ENCODE peak calls at places on chromosome 18, in six cellular contexts. One of them, this sample, is unnamed. For H3K4me1 and H3K9me3, the result is how much of the 10 kb centered on the place peaks cover.

GRCh38 chr18:21474621-21475020 is 125.9 kb downstream of the ESCO1 start:
- DNase-seq in colonic mucosa: no peak
- DNase-seq in MM.1S: no peak
- DNase-seq in kidney: no peak
- DNase-seq in GM12878: no peak
- DNase-seq in HCT116: no peak
- DNase-seq in this sample: no peak

GRCh38 chr18:28522250-28522649 is 345.3 kb upstream of the CDH2 start:
- DNase-seq in colonic mucosa: no peak
- DNase-seq in MM.1S: no peak
- DNase-seq in kidney: no peak
- DNase-seq in GM12878: no peak
- DNase-seq in HCT116: no peak
- DNase-seq in this sample: no peak

GRCh38 chr18:211582-211981 is 53.2 kb downstream of the USP14 start:
- DNase-seq in colonic mucosa: no peak
- DNase-seq in MM.1S: no peak
- DNase-seq in kidney: no peak
- DNase-seq in GM12878: no peak
- DNase-seq in HCT116: no peak
- DNase-seq in this sample: no peak

GRCh38 chr18:56312554-56312953 is 325.8 kb downstream of the TXNL1 start:
- DNase-seq in colonic mucosa: no peak
- DNase-seq in MM.1S: no peak
- DNase-seq in kidney: no peak
- DNase-seq in GM12878: no peak
- DNase-seq in HCT116: no peak
- DNase-seq in this sample: no peak

GRCh38 chr18:46184296-46185080 is 80.3 kb downstream of the HAUS1 start:
- DNase-seq in colonic mucosa: no peak
- DNase-seq in MM.1S: peak
- DNase-seq in kidney: no peak
- DNase-seq in GM12878: no peak
- DNase-seq in HCT116: no peak
- DNase-seq in this sample: no peak

GRCh38 chr18:30254331-30254730 is 788.2 kb downstream of the DSC3 start:
- DNase-seq in colonic mucosa: no peak
- DNase-seq in MM.1S: no peak
- DNase-seq in kidney: no peak
- DNase-seq in GM12878: no peak
- DNase-seq in HCT116: no peak
- DNase-seq in this sample: no peak

GRCh38 chr18:12679183-12679786 is 21.4 kb upstream of the SPIRE1 start:
- DNase-seq in colonic mucosa: peak
- DNase-seq in MM.1S: no peak
- DNase-seq in kidney: peak
- DNase-seq in GM12878: no peak
- DNase-seq in HCT116: no peak
- DNase-seq in this sample: no peak

GRCh38 chr18:78649421-78649820 is 330.2 kb upstream of the SALL3 start:
- DNase-seq in colonic mucosa: no peak
- DNase-seq in MM.1S: no peak
- DNase-seq in kidney: no peak
- DNase-seq in GM12878: no peak
- DNase-seq in HCT116: no peak
- DNase-seq in this sample: no peak

GRCh38 chr18:79512461-79513380 is 117.0 kb downstream of the NFATC1 start:
- DNase-seq in colonic mucosa: peak
- DNase-seq in MM.1S: no peak
- DNase-seq in kidney: peak
- DNase-seq in GM12878: no peak
- DNase-seq in HCT116: no peak
- DNase-seq in this sample: no peak

GRCh38 chr18:55858661-55859111 is 270.7 kb upstream of the TCF4 start:
- DNase-seq in colonic mucosa: no peak
- DNase-seq in MM.1S: no peak
- DNase-seq in kidney: no peak
- DNase-seq in GM12878: no peak
- DNase-seq in HCT116: no peak
- DNase-seq in this sample: peak

DNA sequence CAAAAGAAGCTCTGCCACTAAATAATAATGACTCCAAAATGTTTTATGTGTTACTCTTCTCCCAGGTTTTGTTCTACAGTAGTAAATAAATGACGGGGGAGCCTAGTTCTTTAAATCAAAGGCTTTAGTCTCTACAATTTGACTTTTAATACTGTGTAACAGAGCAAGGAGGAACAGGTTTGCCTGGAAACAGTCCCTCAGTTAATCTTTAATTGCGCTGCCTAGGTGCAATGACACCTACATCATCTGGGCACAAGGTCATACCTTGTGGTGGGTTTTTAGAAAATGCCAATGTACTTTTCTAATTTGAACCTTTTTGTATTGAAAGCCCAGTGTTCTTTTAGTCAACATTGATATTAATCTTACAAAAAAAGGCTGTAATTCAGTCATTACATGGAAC is 287.3 kb upstream of the SETBP1 start:
- DNase-seq in colonic mucosa: no peak
- DNase-seq in MM.1S: no peak
- DNase-seq in kidney: no peak
- DNase-seq in GM12878: no peak
- DNase-seq in HCT116: no peak
- DNase-seq in this sample: no peak
- H3K9ac ChIP-seq in colonic mucosa: no peak
- H3K9ac ChIP-seq in MM.1S: no peak
- H3K9ac ChIP-seq in kidney: no peak
- H3K9ac ChIP-seq in GM12878: no peak
- H3K9ac ChIP-seq in HCT116: no peak
- H3K9ac ChIP-seq in this sample: no peak

GRCh38 chr18:58096658-58097057 is 52.6 kb downstream of the NEDD4L start:
- DNase-seq in colonic mucosa: no peak
- DNase-seq in MM.1S: no peak
- DNase-seq in kidney: no peak
- DNase-seq in GM12878: no peak
- DNase-seq in HCT116: no peak
- DNase-seq in this sample: no peak

GRCh38 chr18:58095655-58096054 is 51.6 kb downstream of the NEDD4L start:
- DNase-seq in colonic mucosa: no peak
- DNase-seq in MM.1S: no peak
- DNase-seq in kidney: no peak
- DNase-seq in GM12878: no peak
- DNase-seq in HCT116: no peak
- DNase-seq in this sample: no peak

GRCh38 chr18:58097907-58098166 is 53.8 kb downstream of the NEDD4L start:
- DNase-seq in colonic mucosa: no peak
- DNase-seq in MM.1S: no peak
- DNase-seq in kidney: no peak
- DNase-seq in GM12878: no peak
- DNase-seq in HCT116: no peak
- DNase-seq in this sample: no peak

GRCh38 chr18:58098706-58099105 is 54.7 kb downstream of the NEDD4L start:
- DNase-seq in colonic mucosa: no peak
- DNase-seq in MM.1S: no peak
- DNase-seq in kidney: no peak
- DNase-seq in GM12878: no peak
- DNase-seq in HCT116: no peak
- DNase-seq in this sample: no peak

GRCh38 chr18:58097127-58097906 is 53.3 kb downstream of the NEDD4L start:
- DNase-seq in colonic mucosa: no peak
- DNase-seq in MM.1S: no peak
- DNase-seq in kidney: no peak
- DNase-seq in GM12878: no peak
- DNase-seq in HCT116: no peak
- DNase-seq in this sample: peak
- H3K4me1 ChIP-seq in colonic mucosa: under half
- H3K4me1 ChIP-seq in MM.1S: under half
- H3K4me1 ChIP-seq in kidney: under half
- H3K4me1 ChIP-seq in GM12878: under half
- H3K4me1 ChIP-seq in HCT116: under half
- H3K4me1 ChIP-seq in this sample: under half

GRCh38 chr18:71729611-71730010 is 814.5 kb downstream of the CBLN2 start:
- DNase-seq in colonic mucosa: no peak
- DNase-seq in MM.1S: peak
- DNase-seq in kidney: no peak
- DNase-seq in GM12878: no peak
- DNase-seq in HCT116: no peak
- DNase-seq in this sample: no peak
- H3K9me3 ChIP-seq in colonic mucosa: under half
- H3K9me3 ChIP-seq in MM.1S: under half
- H3K9me3 ChIP-seq in kidney: under half
- H3K9me3 ChIP-seq in GM12878: under half
- H3K9me3 ChIP-seq in HCT116: under half
- H3K9me3 ChIP-seq in this sample: under half

GRCh38 chr18:48843596-48843995 is 107.2 kb downstream of the SMAD7 start:
- DNase-seq in colonic mucosa: no peak
- DNase-seq in MM.1S: no peak
- DNase-seq in kidney: no peak
- DNase-seq in GM12878: no peak
- DNase-seq in HCT116: no peak
- DNase-seq in this sample: no peak
- H3K9ac ChIP-seq in colonic mucosa: no peak
- H3K9ac ChIP-seq in MM.1S: no peak
- H3K9ac ChIP-seq in kidney: no peak
- H3K9ac ChIP-seq in GM12878: no peak
- H3K9ac ChIP-seq in HCT116: no peak
- H3K9ac ChIP-seq in this sample: no peak

GRCh38 chr18:48829443-48830149 is 121.2 kb downstream of the SMAD7 start:
- DNase-seq in colonic mucosa: no peak
- DNase-seq in MM.1S: no peak
- DNase-seq in kidney: peak
- DNase-seq in GM12878: no peak
- DNase-seq in HCT116: no peak
- DNase-seq in this sample: no peak
- H3K4me1 ChIP-seq in colonic mucosa: under half
- H3K4me1 ChIP-seq in MM.1S: under half
- H3K4me1 ChIP-seq in kidney: under half
- H3K4me1 ChIP-seq in GM12878: under half
- H3K4me1 ChIP-seq in HCT116: half or more
- H3K4me1 ChIP-seq in this sample: half or more

DNA sequence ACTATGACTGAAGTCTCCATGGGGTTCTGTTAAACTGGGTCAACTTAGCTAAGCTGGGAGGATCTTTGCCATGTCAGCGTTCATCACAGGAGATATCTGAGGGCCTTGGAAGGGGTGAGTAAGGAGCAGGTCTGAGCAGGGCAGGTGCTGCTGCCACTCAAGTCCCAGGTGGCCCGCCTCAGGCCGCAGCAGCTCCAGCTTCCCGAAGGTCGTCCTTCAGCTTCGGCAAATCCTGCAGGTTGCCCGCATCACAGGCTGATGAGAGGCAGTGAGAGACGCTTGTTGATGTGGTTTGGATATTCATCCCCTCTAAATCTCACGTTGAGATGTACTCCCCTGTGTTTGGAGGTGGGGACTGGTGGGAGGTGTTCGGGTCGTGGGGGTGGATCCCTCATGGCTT is 166.6 kb downstream of the VAPA start:
- DNase-seq in colonic mucosa: no peak
- DNase-seq in MM.1S: no peak
- DNase-seq in kidney: no peak
- DNase-seq in GM12878: no peak
- DNase-seq in HCT116: no peak
- DNase-seq in this sample: no peak
- H3K9me3 ChIP-seq in colonic mucosa: under half
- H3K9me3 ChIP-seq in MM.1S: under half
- H3K9me3 ChIP-seq in kidney: under half
- H3K9me3 ChIP-seq in GM12878: under half
- H3K9me3 ChIP-seq in HCT116: under half
- H3K9me3 ChIP-seq in this sample: under half